ENCODE peak calls at places on chromosomes 3 and 15, in four cellular contexts. One of them, this sample, is unnamed.

GRCh38 chr15:74780983-74781672 is 752 bp upstream of the CSK start:
- DNase-seq in K562: no peak
- DNase-seq in HEK293T: no peak
- DNase-seq in HepG2: no peak
- DNase-seq in this sample: no peak

GRCh38 chr3:181336597-181336996 is 347.1 kb upstream of the DNAJC19 start:
- DNase-seq in K562: no peak
- DNase-seq in HEK293T: no peak
- DNase-seq in HepG2: no peak
- DNase-seq in this sample: no peak

GRCh38 chr3:45795882-45796765 is at the start of gene SLC6A20:
- DNase-seq in K562: no peak
- DNase-seq in HEK293T: no peak
- DNase-seq in HepG2: no peak
- DNase-seq in this sample: no peak

GRCh38 chr15:65408370-65409283 is 14.1 kb downstream of the IGDCC4 start:
- DNase-seq in K562: no peak
- DNase-seq in HEK293T: no peak
- DNase-seq in HepG2: no peak
- DNase-seq in this sample: no peak

GRCh38 chr15:86403914-86404583 is 324.4 kb downstream of the AGBL1 start:
- DNase-seq in K562: no peak
- DNase-seq in HEK293T: no peak
- DNase-seq in HepG2: no peak
- DNase-seq in this sample: no peak

GRCh38 chr15:62519900-62520299 is 354.8 kb upstream of the C2CD4B start:
- DNase-seq in K562: no peak
- DNase-seq in HEK293T: no peak
- DNase-seq in HepG2: no peak
- DNase-seq in this sample: no peak

GRCh38 chr3:150497956-150498355 is 48.3 kb downstream of the SERP1 start:
- DNase-seq in K562: peak; percentile 46
- DNase-seq in HEK293T: no peak
- DNase-seq in HepG2: no peak
- DNase-seq in this sample: no peak

GRCh38 chr3:67876261-67876660 is 221.8 kb upstream of the SUCLG2 start:
- DNase-seq in K562: no peak
- DNase-seq in HEK293T: no peak
- DNase-seq in HepG2: peak; percentile 69
- DNase-seq in this sample: no peak

GRCh38 chr3:101779808-101780366 is 876 bp downstream of the NXPE3 start:
- DNase-seq in K562: no peak
- DNase-seq in HEK293T: peak; percentile 42
- DNase-seq in HepG2: no peak
- DNase-seq in this sample: no peak

DNA sequence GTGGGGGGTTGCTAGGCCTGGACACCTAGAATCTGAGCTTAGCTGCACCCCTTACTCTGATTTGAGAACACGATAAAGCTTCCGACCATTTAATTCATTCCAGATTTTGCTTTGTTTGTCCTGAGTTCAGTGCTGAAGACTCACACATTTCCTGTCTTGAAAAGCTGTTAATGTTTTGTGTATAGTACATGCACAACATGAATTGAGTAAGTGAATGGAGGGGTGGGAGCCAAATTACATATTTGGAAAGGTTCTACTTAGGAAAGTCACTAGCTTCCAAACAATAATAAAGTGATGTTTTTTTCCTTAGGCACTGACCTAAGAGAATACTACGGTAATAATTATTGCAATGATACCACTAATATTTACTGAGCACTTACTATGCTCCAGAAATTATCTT is 955.2 kb upstream of the NR2F2 start:
- DNase-seq in K562: no peak
- DNase-seq in HEK293T: no peak
- DNase-seq in HepG2: no peak
- DNase-seq in this sample: no peak
- TF ChIP-seq FOXK2 in K562: no peak
- TF ChIP-seq FOXK2 in HEK293T: no peak
- TF ChIP-seq FOXK2 in HepG2: no peak
- TF ChIP-seq FOXK2 in this sample: no peak

GRCh38 chr3:53941174-53941573 is 49.5 kb upstream of the SELENOK start:
- DNase-seq in K562: no peak
- DNase-seq in HEK293T: no peak
- DNase-seq in HepG2: no peak
- DNase-seq in this sample: no peak
- TF ChIP-seq FOXK2 in K562: no peak
- TF ChIP-seq FOXK2 in HEK293T: no peak
- TF ChIP-seq FOXK2 in HepG2: no peak
- TF ChIP-seq FOXK2 in this sample: no peak

DNA sequence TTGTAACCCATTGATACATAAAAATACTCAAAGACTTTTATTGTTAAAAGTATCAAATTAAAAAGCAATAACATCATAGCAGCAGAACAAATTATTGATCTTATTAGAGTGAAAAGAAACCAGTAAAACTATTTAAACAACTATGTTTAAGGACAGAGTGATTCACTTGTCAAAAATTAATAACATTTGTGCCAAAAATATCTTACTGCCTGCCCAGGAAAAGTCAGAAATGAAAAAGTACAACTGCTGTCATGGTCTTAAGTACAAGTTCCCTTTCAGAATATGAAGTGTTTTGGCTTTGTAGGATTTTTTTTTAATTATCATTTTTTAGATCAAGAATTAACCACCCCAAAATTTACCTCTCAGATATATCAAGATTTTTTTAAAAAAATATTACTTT is 3.4 kb downstream of the IFT57 start:
- DNase-seq in K562: no peak
- DNase-seq in HEK293T: no peak
- DNase-seq in HepG2: no peak
- DNase-seq in this sample: no peak
- TF ChIP-seq FOXK2 in K562: no peak
- TF ChIP-seq FOXK2 in HEK293T: no peak
- TF ChIP-seq FOXK2 in HepG2: no peak
- TF ChIP-seq FOXK2 in this sample: no peak

DNA sequence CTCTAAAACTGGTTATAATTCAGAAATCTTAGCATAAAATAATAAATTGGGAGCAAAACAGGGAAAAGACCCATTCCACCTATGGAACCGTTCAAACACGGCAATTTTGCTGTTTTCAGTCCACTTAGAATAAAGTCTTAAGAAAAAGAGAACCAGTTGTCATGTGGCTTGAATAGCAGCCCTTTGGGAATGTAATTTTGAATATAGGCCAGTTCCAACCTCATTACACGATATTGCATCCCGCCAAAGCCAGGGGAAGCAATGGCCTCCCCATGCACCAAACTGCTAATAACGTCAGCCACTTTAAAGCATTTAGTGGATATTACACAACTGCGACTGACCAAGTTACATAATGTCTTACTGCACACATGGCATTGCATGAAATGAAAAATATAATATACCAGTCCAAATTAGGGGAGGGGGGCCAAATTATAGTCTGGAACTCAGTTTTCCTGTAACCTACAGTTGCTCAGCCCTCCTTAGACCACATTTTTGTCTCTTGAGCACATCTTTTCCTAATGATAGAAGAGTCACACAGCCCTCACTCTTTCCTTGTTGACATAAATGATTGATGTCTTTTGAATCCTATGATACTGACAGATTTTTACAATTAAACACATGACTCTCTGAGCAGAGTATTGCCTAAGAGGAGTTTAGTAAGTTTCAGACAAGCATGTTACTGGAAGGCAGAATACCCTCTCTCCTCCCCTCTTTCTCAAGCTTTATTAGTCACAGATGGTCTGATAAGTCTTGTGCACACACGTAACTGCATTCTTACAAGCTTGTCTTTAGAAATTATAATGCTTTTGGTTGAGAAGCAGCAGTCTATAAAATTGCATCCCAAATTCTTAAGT is 1.0 kb upstream of the PLD1 start:
- DNase-seq in K562: peak; percentile 60
- DNase-seq in HEK293T: no peak
- DNase-seq in HepG2: peak; percentile 76
- DNase-seq in this sample: no peak
- TF ChIP-seq FOXK2 in K562: peak; percentile 76
- TF ChIP-seq FOXK2 in HEK293T: no peak
- TF ChIP-seq FOXK2 in HepG2: no peak
- TF ChIP-seq FOXK2 in this sample: no peak

DNA sequence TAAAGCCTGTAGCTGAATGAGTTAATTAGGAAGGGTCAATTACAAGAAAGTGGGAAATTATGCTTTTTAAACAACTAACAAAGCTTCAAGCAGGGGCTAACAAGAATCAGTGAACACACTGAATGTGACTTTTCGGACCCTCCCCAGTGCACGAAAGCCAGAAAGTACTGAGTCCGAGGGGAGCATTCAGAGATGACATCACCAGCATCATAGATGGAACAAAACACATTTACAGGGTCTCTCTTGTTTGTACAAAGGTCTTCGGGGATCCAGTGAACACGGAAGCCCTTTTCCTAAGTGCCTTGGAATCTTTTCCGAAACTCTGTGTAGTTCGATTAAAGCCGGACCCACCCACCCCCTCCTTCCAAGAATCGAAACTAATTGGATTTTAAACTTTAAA is 829 bp downstream of the DCP1A start:
- DNase-seq in K562: peak; percentile 17
- DNase-seq in HEK293T: peak; percentile 19
- DNase-seq in HepG2: peak; percentile 32
- DNase-seq in this sample: no peak
- TF ChIP-seq FOXK2 in K562: no peak
- TF ChIP-seq FOXK2 in HEK293T: no peak
- TF ChIP-seq FOXK2 in HepG2: no peak
- TF ChIP-seq FOXK2 in this sample: no peak

GRCh38 chr3:109607897-109608296 is 270.6 kb upstream of the DPPA4 start:
- DNase-seq in K562: no peak
- DNase-seq in HEK293T: no peak
- DNase-seq in HepG2: no peak
- DNase-seq in this sample: no peak

DNA sequence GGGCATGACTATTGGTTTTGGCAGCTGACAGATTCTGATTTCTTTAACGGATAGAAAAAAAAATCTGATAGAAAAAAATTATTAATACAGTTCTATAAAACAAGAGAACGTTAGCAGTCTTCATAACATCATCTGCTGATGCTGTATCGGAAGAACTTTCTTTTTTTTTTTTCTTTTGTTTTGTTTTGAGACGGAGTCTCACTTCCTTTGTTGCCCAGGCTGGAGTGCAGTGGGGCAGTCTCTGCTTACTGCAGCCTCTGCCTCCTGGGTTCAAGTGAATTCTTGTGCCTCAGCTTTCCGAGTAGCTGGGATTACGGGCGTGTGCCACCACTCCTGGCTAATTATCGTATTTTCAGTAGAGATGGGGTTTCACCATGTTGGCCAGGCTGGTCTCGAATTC is 271.2 kb upstream of the DPPA4 start:
- DNase-seq in K562: no peak
- DNase-seq in HEK293T: no peak
- DNase-seq in HepG2: no peak
- DNase-seq in this sample: no peak
- TF ChIP-seq FOXK2 in K562: no peak
- TF ChIP-seq FOXK2 in HEK293T: no peak
- TF ChIP-seq FOXK2 in HepG2: no peak
- TF ChIP-seq FOXK2 in this sample: no peak

GRCh38 chr15:47856071-47856470 is 138.8 kb downstream of the SEMA6D start:
- DNase-seq in K562: no peak
- DNase-seq in HEK293T: no peak
- DNase-seq in HepG2: no peak
- DNase-seq in this sample: no peak
- TF ChIP-seq FOXK2 in K562: no peak
- TF ChIP-seq FOXK2 in HEK293T: no peak
- TF ChIP-seq FOXK2 in HepG2: no peak
- TF ChIP-seq FOXK2 in this sample: no peak

DNA sequence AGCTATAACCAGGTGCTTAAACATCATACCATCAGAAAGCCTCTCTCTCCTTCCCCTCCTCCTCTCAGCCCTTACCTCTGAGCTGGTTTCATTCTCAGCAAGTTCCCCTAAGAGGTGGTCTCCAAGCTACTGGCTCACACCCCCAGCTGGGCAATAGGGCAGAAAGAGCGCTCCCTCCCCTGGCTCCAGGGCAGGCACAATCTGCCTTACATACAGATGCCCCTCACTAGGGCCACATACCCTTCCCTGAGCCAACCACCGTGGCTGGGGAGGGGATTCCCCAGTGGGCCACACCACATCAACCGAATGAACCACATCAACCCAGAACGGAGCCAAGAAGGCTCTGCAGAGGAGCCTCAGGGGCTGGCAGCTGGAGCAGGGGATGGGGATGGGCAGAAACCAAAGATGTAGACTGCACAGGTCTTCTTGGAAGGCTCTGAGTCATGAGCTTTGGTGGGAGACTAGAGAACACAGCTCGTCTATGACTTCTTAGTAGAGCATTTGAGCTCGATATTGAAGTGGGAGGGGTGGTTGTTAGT is 4.6 kb upstream of the FBLN2 start:
- DNase-seq in K562: no peak
- DNase-seq in HEK293T: no peak
- DNase-seq in HepG2: no peak
- DNase-seq in this sample: no peak
- TF ChIP-seq FOXK2 in K562: no peak
- TF ChIP-seq FOXK2 in HEK293T: no peak
- TF ChIP-seq FOXK2 in HepG2: no peak
- TF ChIP-seq FOXK2 in this sample: no peak

GRCh38 chr15:70447511-70447910 is 315.8 kb downstream of the UACA start:
- DNase-seq in K562: no peak
- DNase-seq in HEK293T: no peak
- DNase-seq in HepG2: no peak
- DNase-seq in this sample: no peak
- TF ChIP-seq FOXK2 in K562: no peak
- TF ChIP-seq FOXK2 in HEK293T: no peak
- TF ChIP-seq FOXK2 in HepG2: no peak
- TF ChIP-seq FOXK2 in this sample: no peak

This sample was measured in GM12878.